ENCODE peak calls at places on chromosomes 16 and 17, in four cellular contexts. One of them, this sample, is unnamed.

GRCh38 chr16:3113765-3114479 is 1.5 kb downstream of the ZNF205 start:
- DNase-seq in transverse colon: no peak
- DNase-seq in upper lobe of left lung: no peak
- DNase-seq in suprapubic skin: no peak
- DNase-seq in this sample: no peak

GRCh38 chr17:73650147-73650546 is 5.9 kb upstream of the SDK2 start:
- DNase-seq in transverse colon: peak; percentile 52
- DNase-seq in upper lobe of left lung: no peak
- DNase-seq in suprapubic skin: no peak
- DNase-seq in this sample: no peak

GRCh38 chr17:47978324-47978723 is 7.4 kb downstream of the CDK5RAP3 start:
- DNase-seq in transverse colon: peak; percentile 50
- DNase-seq in upper lobe of left lung: no peak
- DNase-seq in suprapubic skin: no peak
- DNase-seq in this sample: no peak

GRCh38 chr17:76523084-76524037 is 14.1 kb downstream of the CYGB start:
- DNase-seq in transverse colon: peak; percentile 83
- DNase-seq in upper lobe of left lung: peak; percentile 97
- DNase-seq in suprapubic skin: no peak
- DNase-seq in this sample: no peak

GRCh38 chr16:29809850-29810698 is 1.9 kb upstream of the PRRT2 start:
- DNase-seq in transverse colon: no peak
- DNase-seq in upper lobe of left lung: peak; percentile 86
- DNase-seq in suprapubic skin: no peak
- DNase-seq in this sample: no peak

GRCh38 chr16:3656491-3657468 is 2.3 kb downstream of the DNASE1 start:
- DNase-seq in transverse colon: no peak
- DNase-seq in upper lobe of left lung: no peak
- DNase-seq in suprapubic skin: peak; percentile 55
- DNase-seq in this sample: no peak

GRCh38 chr17:3845361-3845753 is 689 bp downstream of the NCBP3 start:
- DNase-seq in transverse colon: peak; percentile 24
- DNase-seq in upper lobe of left lung: no peak
- DNase-seq in suprapubic skin: no peak
- DNase-seq in this sample: no peak

GRCh38 chr16:72612271-72612670 is 435.7 kb downstream of the ZFHX3 start:
- DNase-seq in transverse colon: no peak
- DNase-seq in upper lobe of left lung: no peak
- DNase-seq in suprapubic skin: no peak
- DNase-seq in this sample: no peak

GRCh38 chr17:50359005-50359699 is 13.2 kb downstream of the XYLT2 start:
- DNase-seq in transverse colon: no peak
- DNase-seq in upper lobe of left lung: no peak
- DNase-seq in suprapubic skin: no peak
- DNase-seq in this sample: no peak

GRCh38 chr17:50163846-50164696 is 1.7 kb upstream of the SGCA start:
- DNase-seq in transverse colon: no peak
- DNase-seq in upper lobe of left lung: no peak
- DNase-seq in suprapubic skin: no peak
- DNase-seq in this sample: no peak

GRCh38 chr16:63337264-63337663 is 1301.0 kb upstream of the CDH8 start:
- DNase-seq in transverse colon: no peak
- DNase-seq in upper lobe of left lung: no peak
- DNase-seq in suprapubic skin: no peak
- DNase-seq in this sample: no peak

GRCh38 chr17:75047398-75048098 is 523 bp downstream of the KCTD2 start:
- DNase-seq in transverse colon: peak; percentile 51
- DNase-seq in upper lobe of left lung: peak; percentile 91
- DNase-seq in suprapubic skin: peak; percentile 84
- DNase-seq in this sample: no peak

GRCh38 chr17:20925091-20925490 is 117.7 kb downstream of the USP22 start:
- DNase-seq in transverse colon: no peak
- DNase-seq in upper lobe of left lung: no peak
- DNase-seq in suprapubic skin: no peak
- DNase-seq in this sample: no peak

GRCh38 chr16:23160082-23160481 is 10.8 kb upstream of the USP31 start:
- DNase-seq in transverse colon: no peak
- DNase-seq in upper lobe of left lung: no peak
- DNase-seq in suprapubic skin: no peak
- DNase-seq in this sample: no peak

GRCh38 chr16:28193530-28194423 is 18.0 kb downstream of the XPO6 start:
- DNase-seq in transverse colon: no peak
- DNase-seq in upper lobe of left lung: no peak
- DNase-seq in suprapubic skin: no peak
- DNase-seq in this sample: no peak

GRCh38 chr17:39485555-39485954 is 24.3 kb downstream of the CDK12 start:
- DNase-seq in transverse colon: no peak
- DNase-seq in upper lobe of left lung: no peak
- DNase-seq in suprapubic skin: peak; percentile 24
- DNase-seq in this sample: no peak

GRCh38 chr17:43942286-43942685 is at the start of gene PPY:
- DNase-seq in transverse colon: no peak
- DNase-seq in upper lobe of left lung: peak; percentile 54
- DNase-seq in suprapubic skin: no peak
- DNase-seq in this sample: no peak

GRCh38 chr17:44235583-44235936 is 16.1 kb upstream of the UBTF start:
- DNase-seq in transverse colon: no peak
- DNase-seq in upper lobe of left lung: no peak
- DNase-seq in suprapubic skin: no peak
- DNase-seq in this sample: no peak

GRCh38 chr17:62562656-62563055 is 64.8 kb upstream of the MRC2 start:
- DNase-seq in transverse colon: peak; percentile 13
- DNase-seq in upper lobe of left lung: no peak
- DNase-seq in suprapubic skin: no peak
- DNase-seq in this sample: no peak

GRCh38 chr16:89973654-89974335 is 25.2 kb downstream of the DEF8 start:
- DNase-seq in transverse colon: peak; percentile 32
- DNase-seq in upper lobe of left lung: no peak
- DNase-seq in suprapubic skin: no peak
- DNase-seq in this sample: no peak

GRCh38 chr16:23683487-23683886 is 4.8 kb downstream of the PLK1 start:
- DNase-seq in transverse colon: no peak
- DNase-seq in upper lobe of left lung: no peak
- DNase-seq in suprapubic skin: no peak
- DNase-seq in this sample: no peak

GRCh38 chr17:49089094-49089493 is 43.5 kb upstream of the B4GALNT2 start:
- DNase-seq in transverse colon: no peak
- DNase-seq in upper lobe of left lung: no peak
- DNase-seq in suprapubic skin: no peak
- DNase-seq in this sample: no peak

GRCh38 chr17:31061678-31062077 is 33.1 kb upstream of the NF1 start:
- DNase-seq in transverse colon: no peak
- DNase-seq in upper lobe of left lung: no peak
- DNase-seq in suprapubic skin: no peak
- DNase-seq in this sample: no peak

GRCh38 chr17:13365331-13365730 is 236.4 kb downstream of the HS3ST3A1 start:
- DNase-seq in transverse colon: no peak
- DNase-seq in upper lobe of left lung: no peak
- DNase-seq in suprapubic skin: no peak
- DNase-seq in this sample: no peak

GRCh38 chr17:48625502-48626201 is 506 bp downstream of the HOXB9 start:
- DNase-seq in transverse colon: peak; percentile 89
- DNase-seq in upper lobe of left lung: peak; percentile 89
- DNase-seq in suprapubic skin: no peak
- DNase-seq in this sample: no peak

GRCh38 chr16:69706256-69706974 is 19.9 kb downstream of the NQO1 start:
- DNase-seq in transverse colon: no peak
- DNase-seq in upper lobe of left lung: no peak
- DNase-seq in suprapubic skin: no peak
- DNase-seq in this sample: no peak

GRCh38 chr17:80861360-80861861 is 130.2 kb upstream of the CHMP6 start:
- DNase-seq in transverse colon: peak; percentile 5
- DNase-seq in upper lobe of left lung: no peak
- DNase-seq in suprapubic skin: no peak
- DNase-seq in this sample: no peak

GRCh38 chr16:27947696-27948095 is 115.8 kb downstream of the GSG1L start:
- DNase-seq in transverse colon: no peak
- DNase-seq in upper lobe of left lung: no peak
- DNase-seq in suprapubic skin: no peak
- DNase-seq in this sample: no peak

GRCh38 chr16:87086156-87086555 is 231.0 kb downstream of the C16orf95 start:
- DNase-seq in transverse colon: no peak
- DNase-seq in upper lobe of left lung: no peak
- DNase-seq in suprapubic skin: no peak
- DNase-seq in this sample: no peak

GRCh38 chr16:87163637-87164036 is 153.6 kb downstream of the C16orf95 start:
- DNase-seq in transverse colon: no peak
- DNase-seq in upper lobe of left lung: no peak
- DNase-seq in suprapubic skin: no peak
- DNase-seq in this sample: no peak

GRCh38 chr17:2399572-2400473 is 1.0 kb downstream of the MNT start:
- DNase-seq in transverse colon: peak; percentile 98
- DNase-seq in upper lobe of left lung: peak; percentile 100
- DNase-seq in suprapubic skin: peak; percentile 97
- DNase-seq in this sample: no peak
- TF ChIP-seq POLR2AphosphoS5 in transverse colon: peak; percentile 98
- TF ChIP-seq POLR2AphosphoS5 in upper lobe of left lung: peak; percentile 78
- TF ChIP-seq POLR2AphosphoS5 in suprapubic skin: peak; percentile 35
- TF ChIP-seq POLR2AphosphoS5 in this sample: peak; percentile 35

DNA sequence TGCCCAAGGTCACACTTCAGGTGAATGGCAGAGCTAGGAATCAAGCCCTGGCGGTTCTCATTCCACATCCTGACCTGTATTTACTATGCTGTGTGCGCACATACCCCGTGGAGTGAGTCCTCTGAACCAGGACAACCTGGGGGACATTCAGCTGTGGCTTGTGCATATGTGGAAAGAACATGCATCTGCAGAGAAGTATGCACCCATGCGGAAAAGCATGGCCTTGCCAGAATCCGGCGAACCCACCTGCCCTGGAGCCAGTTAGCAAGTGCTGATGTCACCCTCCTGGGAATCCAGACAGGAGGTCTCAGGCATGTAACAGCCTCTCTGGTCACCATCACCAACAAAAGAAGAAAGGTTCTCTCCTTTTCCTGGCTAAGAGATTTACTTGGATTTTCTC is 1.9 kb downstream of the RASL10B start:
- DNase-seq in transverse colon: no peak
- DNase-seq in upper lobe of left lung: no peak
- DNase-seq in suprapubic skin: peak; percentile 39
- DNase-seq in this sample: no peak
- H3K27ac ChIP-seq in transverse colon: no peak overlapping the region
- H3K27ac ChIP-seq in upper lobe of left lung: no peak overlapping the region
- H3K27ac ChIP-seq in suprapubic skin: no peak overlapping the region
- H3K27ac ChIP-seq in this sample: no peak overlapping the region

DNA sequence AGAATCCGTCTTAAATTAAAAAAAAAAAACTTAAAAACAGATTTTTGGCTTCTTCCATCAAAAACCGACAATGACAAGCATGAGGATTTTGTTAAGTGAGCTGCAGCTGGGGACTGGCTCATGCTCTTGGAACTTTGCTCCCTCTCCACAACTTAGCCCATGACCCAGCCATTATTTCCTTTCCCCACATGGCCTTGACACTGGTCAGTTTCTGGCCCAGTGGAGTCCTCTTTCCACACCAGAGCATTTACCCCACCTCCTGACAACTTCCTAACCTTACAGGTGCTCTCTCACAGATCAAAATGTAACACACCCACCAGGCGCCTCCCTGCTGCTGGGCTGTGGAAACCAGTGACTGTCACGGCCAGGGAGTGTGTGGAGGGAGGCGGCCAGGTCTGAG is 62.7 kb upstream of the ZNF267 start:
- DNase-seq in transverse colon: no peak
- DNase-seq in upper lobe of left lung: no peak
- DNase-seq in suprapubic skin: no peak
- DNase-seq in this sample: no peak
- H3K9me3 ChIP-seq in transverse colon: no peaks in the 10 kb centered on the region
- H3K9me3 ChIP-seq in upper lobe of left lung: no peaks in the 10 kb centered on the region
- H3K9me3 ChIP-seq in suprapubic skin: no peaks in the 10 kb centered on the region
- H3K9me3 ChIP-seq in this sample: no peaks in the 10 kb centered on the region

GRCh38 chr16:46688657-46689491 is at the start of gene VPS35:
- DNase-seq in transverse colon: peak; percentile 100
- DNase-seq in upper lobe of left lung: peak; percentile 100
- DNase-seq in suprapubic skin: peak; percentile 100
- DNase-seq in this sample: peak; percentile 86
- TF ChIP-seq POLR2AphosphoS5 in transverse colon: peak; percentile 92
- TF ChIP-seq POLR2AphosphoS5 in upper lobe of left lung: peak; percentile 75
- TF ChIP-seq POLR2AphosphoS5 in suprapubic skin: no peak
- TF ChIP-seq POLR2AphosphoS5 in this sample: peak; percentile 57

GRCh38 chr16:55053071-55053415 is 122.4 kb downstream of the IRX5 start:
- DNase-seq in transverse colon: no peak
- DNase-seq in upper lobe of left lung: peak; percentile 27
- DNase-seq in suprapubic skin: no peak
- DNase-seq in this sample: no peak

GRCh38 chr16:55057866-55058265 is 127.2 kb downstream of the IRX5 start:
- DNase-seq in transverse colon: no peak
- DNase-seq in upper lobe of left lung: no peak
- DNase-seq in suprapubic skin: no peak
- DNase-seq in this sample: no peak

GRCh38 chr16:55056585-55057520 is 126.2 kb downstream of the IRX5 start:
- DNase-seq in transverse colon: no peak
- DNase-seq in upper lobe of left lung: peak; percentile 76
- DNase-seq in suprapubic skin: no peak
- DNase-seq in this sample: no peak

GRCh38 chr16:55052335-55053070 is 121.8 kb downstream of the IRX5 start:
- DNase-seq in transverse colon: no peak
- DNase-seq in upper lobe of left lung: no peak
- DNase-seq in suprapubic skin: no peak
- DNase-seq in this sample: no peak

DNA sequence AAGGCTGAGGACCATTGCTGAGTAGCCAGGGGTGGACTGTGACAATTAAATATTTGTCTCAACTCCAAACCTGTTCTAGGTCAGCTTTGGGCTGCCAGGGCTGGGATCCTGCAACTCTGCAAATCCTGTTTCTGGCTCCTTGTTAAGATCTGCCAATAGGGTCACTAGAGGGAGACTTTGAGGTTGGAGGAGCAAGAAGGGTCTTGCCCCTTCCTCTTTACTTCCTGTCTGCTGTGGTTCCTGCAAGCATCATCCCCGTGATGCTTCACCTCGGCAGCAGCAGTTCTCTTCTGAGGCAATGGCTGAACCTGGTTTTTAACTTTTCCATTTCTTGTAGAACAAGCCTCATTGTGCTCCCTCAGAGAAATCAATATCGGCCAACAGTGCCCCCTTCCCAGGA is 124.6 kb downstream of the IRX5 start:
- DNase-seq in transverse colon: no peak
- DNase-seq in upper lobe of left lung: no peak
- DNase-seq in suprapubic skin: no peak
- DNase-seq in this sample: no peak
- H3K27ac ChIP-seq in transverse colon: no peak overlapping the region
- H3K27ac ChIP-seq in upper lobe of left lung: no peak overlapping the region
- H3K27ac ChIP-seq in suprapubic skin: no peak overlapping the region
- H3K27ac ChIP-seq in this sample: no peak overlapping the region